ENCODE peak calls at places on chromosome 9, in seven cellular contexts. One of them, this sample, is unnamed.

GRCh38 chr9:132837501-132838268 is 40.4 kb downstream of the AK8 start:
- DNase-seq in ACHN: no peak
- DNase-seq in stimulated activated CD4-positive, alpha-beta T cell treated with anti-CD3 and anti-CD28 coated beads, Interleukin-1b, Interleukin-23, amount 100 ng/mL, for 1 hour: no peak
- DNase-seq in Kasumi-1: no peak
- DNase-seq in lung: no peak
- DNase-seq in GM10248: no peak
- DNase-seq in CD4-positive, alpha-beta T cell: no peak
- DNase-seq in this sample: no peak

GRCh38 chr9:112033237-112034215 is 136.9 kb downstream of the UGCG start:
- DNase-seq in ACHN: no peak
- DNase-seq in stimulated activated CD4-positive, alpha-beta T cell treated with anti-CD3 and anti-CD28 coated beads, Interleukin-1b, Interleukin-23, amount 100 ng/mL, for 1 hour: no peak
- DNase-seq in Kasumi-1: no peak
- DNase-seq in lung: no peak
- DNase-seq in GM10248: no peak
- DNase-seq in CD4-positive, alpha-beta T cell: no peak
- DNase-seq in this sample: no peak

GRCh38 chr9:71863652-71864051 is 47.3 kb downstream of the ABHD17B start:
- DNase-seq in ACHN: no peak
- DNase-seq in stimulated activated CD4-positive, alpha-beta T cell treated with anti-CD3 and anti-CD28 coated beads, Interleukin-1b, Interleukin-23, amount 100 ng/mL, for 1 hour: no peak
- DNase-seq in Kasumi-1: no peak
- DNase-seq in lung: no peak
- DNase-seq in GM10248: no peak
- DNase-seq in CD4-positive, alpha-beta T cell: no peak
- DNase-seq in this sample: no peak

GRCh38 chr9:96674914-96675538 is 19.9 kb upstream of the PRXL2C start:
- DNase-seq in ACHN: peak
- DNase-seq in stimulated activated CD4-positive, alpha-beta T cell treated with anti-CD3 and anti-CD28 coated beads, Interleukin-1b, Interleukin-23, amount 100 ng/mL, for 1 hour: no peak
- DNase-seq in Kasumi-1: no peak
- DNase-seq in lung: no peak
- DNase-seq in GM10248: no peak
- DNase-seq in CD4-positive, alpha-beta T cell: no peak
- DNase-seq in this sample: no peak

GRCh38 chr9:33840381-33840780 is 23.4 kb downstream of the UBE2R2 start:
- DNase-seq in ACHN: no peak
- DNase-seq in stimulated activated CD4-positive, alpha-beta T cell treated with anti-CD3 and anti-CD28 coated beads, Interleukin-1b, Interleukin-23, amount 100 ng/mL, for 1 hour: no peak
- DNase-seq in Kasumi-1: no peak
- DNase-seq in lung: no peak
- DNase-seq in GM10248: no peak
- DNase-seq in CD4-positive, alpha-beta T cell: no peak
- DNase-seq in this sample: no peak

GRCh38 chr9:36960575-36960955 is 73.5 kb downstream of the PAX5 start:
- DNase-seq in ACHN: no peak
- DNase-seq in stimulated activated CD4-positive, alpha-beta T cell treated with anti-CD3 and anti-CD28 coated beads, Interleukin-1b, Interleukin-23, amount 100 ng/mL, for 1 hour: no peak
- DNase-seq in Kasumi-1: no peak
- DNase-seq in lung: no peak
- DNase-seq in GM10248: no peak
- DNase-seq in CD4-positive, alpha-beta T cell: no peak
- DNase-seq in this sample: no peak

GRCh38 chr9:82091610-82092009 is 103.0 kb downstream of the SPATA31D1 start:
- DNase-seq in ACHN: no peak
- DNase-seq in stimulated activated CD4-positive, alpha-beta T cell treated with anti-CD3 and anti-CD28 coated beads, Interleukin-1b, Interleukin-23, amount 100 ng/mL, for 1 hour: no peak
- DNase-seq in Kasumi-1: no peak
- DNase-seq in lung: no peak
- DNase-seq in GM10248: peak
- DNase-seq in CD4-positive, alpha-beta T cell: no peak
- DNase-seq in this sample: no peak

GRCh38 chr9:89678394-89679005 is 73.7 kb downstream of the GADD45G start:
- DNase-seq in ACHN: no peak
- DNase-seq in stimulated activated CD4-positive, alpha-beta T cell treated with anti-CD3 and anti-CD28 coated beads, Interleukin-1b, Interleukin-23, amount 100 ng/mL, for 1 hour: no peak
- DNase-seq in Kasumi-1: no peak
- DNase-seq in lung: no peak
- DNase-seq in GM10248: no peak
- DNase-seq in CD4-positive, alpha-beta T cell: no peak
- DNase-seq in this sample: no peak

GRCh38 chr9:137303031-137303892 is 1.2 kb upstream of the NRARP start:
- DNase-seq in ACHN: no peak
- DNase-seq in stimulated activated CD4-positive, alpha-beta T cell treated with anti-CD3 and anti-CD28 coated beads, Interleukin-1b, Interleukin-23, amount 100 ng/mL, for 1 hour: no peak
- DNase-seq in Kasumi-1: no peak
- DNase-seq in lung: no peak
- DNase-seq in GM10248: no peak
- DNase-seq in CD4-positive, alpha-beta T cell: no peak
- DNase-seq in this sample: no peak

GRCh38 chr9:136726118-136726517 is 13.7 kb downstream of the DIPK1B start:
- DNase-seq in ACHN: no peak
- DNase-seq in stimulated activated CD4-positive, alpha-beta T cell treated with anti-CD3 and anti-CD28 coated beads, Interleukin-1b, Interleukin-23, amount 100 ng/mL, for 1 hour: no peak
- DNase-seq in Kasumi-1: no peak
- DNase-seq in lung: no peak
- DNase-seq in GM10248: no peak
- DNase-seq in CD4-positive, alpha-beta T cell: no peak
- DNase-seq in this sample: no peak

GRCh38 chr9:86859056-86859455 is 88.2 kb downstream of the GAS1 start:
- DNase-seq in ACHN: no peak
- DNase-seq in stimulated activated CD4-positive, alpha-beta T cell treated with anti-CD3 and anti-CD28 coated beads, Interleukin-1b, Interleukin-23, amount 100 ng/mL, for 1 hour: no peak
- DNase-seq in Kasumi-1: no peak
- DNase-seq in lung: no peak
- DNase-seq in GM10248: no peak
- DNase-seq in CD4-positive, alpha-beta T cell: no peak
- DNase-seq in this sample: no peak

GRCh38 chr9:98691890-98692289 is 16.8 kb downstream of the GABBR2 start:
- DNase-seq in ACHN: no peak
- DNase-seq in stimulated activated CD4-positive, alpha-beta T cell treated with anti-CD3 and anti-CD28 coated beads, Interleukin-1b, Interleukin-23, amount 100 ng/mL, for 1 hour: no peak
- DNase-seq in Kasumi-1: no peak
- DNase-seq in lung: no peak
- DNase-seq in GM10248: no peak
- DNase-seq in CD4-positive, alpha-beta T cell: no peak
- DNase-seq in this sample: no peak

GRCh38 chr9:78865757-78866156 is 568.8 kb downstream of the PSAT1 start:
- DNase-seq in ACHN: peak
- DNase-seq in stimulated activated CD4-positive, alpha-beta T cell treated with anti-CD3 and anti-CD28 coated beads, Interleukin-1b, Interleukin-23, amount 100 ng/mL, for 1 hour: no peak
- DNase-seq in Kasumi-1: no peak
- DNase-seq in lung: no peak
- DNase-seq in GM10248: no peak
- DNase-seq in CD4-positive, alpha-beta T cell: no peak
- DNase-seq in this sample: no peak

GRCh38 chr9:129225815-129226214 is 47.8 kb upstream of the IER5L start:
- DNase-seq in ACHN: no peak
- DNase-seq in stimulated activated CD4-positive, alpha-beta T cell treated with anti-CD3 and anti-CD28 coated beads, Interleukin-1b, Interleukin-23, amount 100 ng/mL, for 1 hour: no peak
- DNase-seq in Kasumi-1: peak
- DNase-seq in lung: no peak
- DNase-seq in GM10248: no peak
- DNase-seq in CD4-positive, alpha-beta T cell: peak
- DNase-seq in this sample: no peak

GRCh38 chr9:104144336-104144735 is 50.2 kb downstream of the SMC2 start:
- DNase-seq in ACHN: no peak
- DNase-seq in stimulated activated CD4-positive, alpha-beta T cell treated with anti-CD3 and anti-CD28 coated beads, Interleukin-1b, Interleukin-23, amount 100 ng/mL, for 1 hour: no peak
- DNase-seq in Kasumi-1: no peak
- DNase-seq in lung: no peak
- DNase-seq in GM10248: no peak
- DNase-seq in CD4-positive, alpha-beta T cell: no peak
- DNase-seq in this sample: no peak

GRCh38 chr9:137185921-137186320 is 2.4 kb downstream of the ANAPC2 start:
- DNase-seq in ACHN: no peak
- DNase-seq in stimulated activated CD4-positive, alpha-beta T cell treated with anti-CD3 and anti-CD28 coated beads, Interleukin-1b, Interleukin-23, amount 100 ng/mL, for 1 hour: no peak
- DNase-seq in Kasumi-1: no peak
- DNase-seq in lung: no peak
- DNase-seq in GM10248: no peak
- DNase-seq in CD4-positive, alpha-beta T cell: no peak
- DNase-seq in this sample: no peak

GRCh38 chr9:123953601-123954011 is 23.7 kb upstream of the DENND1A start:
- DNase-seq in ACHN: no peak
- DNase-seq in stimulated activated CD4-positive, alpha-beta T cell treated with anti-CD3 and anti-CD28 coated beads, Interleukin-1b, Interleukin-23, amount 100 ng/mL, for 1 hour: no peak
- DNase-seq in Kasumi-1: no peak
- DNase-seq in lung: no peak
- DNase-seq in GM10248: no peak
- DNase-seq in CD4-positive, alpha-beta T cell: no peak
- DNase-seq in this sample: no peak

GRCh38 chr9:124698265-124698664 is 72.8 kb downstream of the NR6A1 start:
- DNase-seq in ACHN: peak
- DNase-seq in stimulated activated CD4-positive, alpha-beta T cell treated with anti-CD3 and anti-CD28 coated beads, Interleukin-1b, Interleukin-23, amount 100 ng/mL, for 1 hour: no peak
- DNase-seq in Kasumi-1: no peak
- DNase-seq in lung: no peak
- DNase-seq in GM10248: no peak
- DNase-seq in CD4-positive, alpha-beta T cell: no peak
- DNase-seq in this sample: no peak

GRCh38 chr9:70073756-70074155 is 30.1 kb downstream of the MAMDC2 start:
- DNase-seq in ACHN: no peak
- DNase-seq in stimulated activated CD4-positive, alpha-beta T cell treated with anti-CD3 and anti-CD28 coated beads, Interleukin-1b, Interleukin-23, amount 100 ng/mL, for 1 hour: no peak
- DNase-seq in Kasumi-1: no peak
- DNase-seq in lung: no peak
- DNase-seq in GM10248: no peak
- DNase-seq in CD4-positive, alpha-beta T cell: no peak
- DNase-seq in this sample: no peak

GRCh38 chr9:68585034-68585761 is 44.5 kb upstream of the TMEM252 start:
- DNase-seq in ACHN: no peak
- DNase-seq in stimulated activated CD4-positive, alpha-beta T cell treated with anti-CD3 and anti-CD28 coated beads, Interleukin-1b, Interleukin-23, amount 100 ng/mL, for 1 hour: no peak
- DNase-seq in Kasumi-1: no peak
- DNase-seq in lung: no peak
- DNase-seq in GM10248: no peak
- DNase-seq in CD4-positive, alpha-beta T cell: no peak
- DNase-seq in this sample: no peak

GRCh38 chr9:101445353-101446029 is 9.9 kb upstream of the ALDOB start:
- DNase-seq in ACHN: peak
- DNase-seq in stimulated activated CD4-positive, alpha-beta T cell treated with anti-CD3 and anti-CD28 coated beads, Interleukin-1b, Interleukin-23, amount 100 ng/mL, for 1 hour: no peak
- DNase-seq in Kasumi-1: no peak
- DNase-seq in lung: no peak
- DNase-seq in GM10248: no peak
- DNase-seq in CD4-positive, alpha-beta T cell: no peak
- DNase-seq in this sample: no peak

GRCh38 chr9:134939836-134940235 is 22.1 kb upstream of the FCN1 start:
- DNase-seq in ACHN: no peak
- DNase-seq in stimulated activated CD4-positive, alpha-beta T cell treated with anti-CD3 and anti-CD28 coated beads, Interleukin-1b, Interleukin-23, amount 100 ng/mL, for 1 hour: no peak
- DNase-seq in Kasumi-1: no peak
- DNase-seq in lung: no peak
- DNase-seq in GM10248: no peak
- DNase-seq in CD4-positive, alpha-beta T cell: no peak
- DNase-seq in this sample: no peak

GRCh38 chr9:108645520-108645919 is 210.3 kb downstream of the ACTL7B start:
- DNase-seq in ACHN: no peak
- DNase-seq in stimulated activated CD4-positive, alpha-beta T cell treated with anti-CD3 and anti-CD28 coated beads, Interleukin-1b, Interleukin-23, amount 100 ng/mL, for 1 hour: no peak
- DNase-seq in Kasumi-1: peak
- DNase-seq in lung: no peak
- DNase-seq in GM10248: no peak
- DNase-seq in CD4-positive, alpha-beta T cell: no peak
- DNase-seq in this sample: peak

GRCh38 chr9:4489562-4489918 is 728 bp upstream of the SLC1A1 start:
- DNase-seq in ACHN: peak
- DNase-seq in stimulated activated CD4-positive, alpha-beta T cell treated with anti-CD3 and anti-CD28 coated beads, Interleukin-1b, Interleukin-23, amount 100 ng/mL, for 1 hour: no peak
- DNase-seq in Kasumi-1: no peak
- DNase-seq in lung: no peak
- DNase-seq in GM10248: no peak
- DNase-seq in CD4-positive, alpha-beta T cell: no peak
- DNase-seq in this sample: no peak

GRCh38 chr9:92342825-92343488 is 17.2 kb downstream of the CENPP start:
- DNase-seq in ACHN: no peak
- DNase-seq in stimulated activated CD4-positive, alpha-beta T cell treated with anti-CD3 and anti-CD28 coated beads, Interleukin-1b, Interleukin-23, amount 100 ng/mL, for 1 hour: no peak
- DNase-seq in Kasumi-1: peak
- DNase-seq in lung: no peak
- DNase-seq in GM10248: no peak
- DNase-seq in CD4-positive, alpha-beta T cell: no peak
- DNase-seq in this sample: no peak

GRCh38 chr9:133430244-133430643 is 8.1 kb downstream of the ADAMTS13 start:
- DNase-seq in ACHN: no peak
- DNase-seq in stimulated activated CD4-positive, alpha-beta T cell treated with anti-CD3 and anti-CD28 coated beads, Interleukin-1b, Interleukin-23, amount 100 ng/mL, for 1 hour: no peak
- DNase-seq in Kasumi-1: no peak
- DNase-seq in lung: no peak
- DNase-seq in GM10248: no peak
- DNase-seq in CD4-positive, alpha-beta T cell: no peak
- DNase-seq in this sample: no peak